ENCODE peak calls at places on chromosomes 6 and 20, in seven cellular contexts. One of them, this sample, is unnamed.

GRCh38 chr6:56091159-56091869 is 156.1 kb downstream of the COL21A1 start:
- DNase-seq in hepatic stellate cell: peak; percentile 4
- DNase-seq in GM10248: no peak
- DNase-seq in SW 1271: no peak
- DNase-seq in EL: peak; percentile 56
- DNase-seq in Right ventricle myocardium superior: no peak
- DNase-seq in NAMALWA: no peak
- DNase-seq in this sample: no peak

GRCh38 chr6:80641591-80641990 is 535.1 kb downstream of the BCKDHB start:
- DNase-seq in SW 1271: no peak
- DNase-seq in Right ventricle myocardium superior: no peak
- DNase-seq in hepatic stellate cell: no peak
- DNase-seq in GM10248: no peak
- DNase-seq in NAMALWA: no peak
- DNase-seq in EL: peak; percentile 50
- DNase-seq in this sample: no peak

GRCh38 chr20:45347936-45348809 is at the start of gene SDC4:
- DNase-seq in SW 1271: no peak
- DNase-seq in hepatic stellate cell: peak; percentile 81
- DNase-seq in EL: peak; percentile 80
- DNase-seq in NAMALWA: no peak
- DNase-seq in GM10248: peak; percentile 43
- DNase-seq in Right ventricle myocardium superior: peak; percentile 79
- DNase-seq in this sample: peak; percentile 33

GRCh38 chr20:15396900-15397299 is 1059.5 kb upstream of the FLRT3 start:
- DNase-seq in SW 1271: no peak
- DNase-seq in GM10248: no peak
- DNase-seq in NAMALWA: no peak
- DNase-seq in hepatic stellate cell: no peak
- DNase-seq in Right ventricle myocardium superior: no peak
- DNase-seq in EL: no peak
- DNase-seq in this sample: no peak

GRCh38 chr6:89940225-89941027 is 46.2 kb downstream of the GJA10 start:
- DNase-seq in EL: peak; percentile 76
- DNase-seq in Right ventricle myocardium superior: peak; percentile 63
- DNase-seq in GM10248: peak; percentile 75
- DNase-seq in NAMALWA: peak; percentile 73
- DNase-seq in SW 1271: peak; percentile 12
- DNase-seq in hepatic stellate cell: peak; percentile 80
- DNase-seq in this sample: peak; percentile 69

GRCh38 chr6:44738652-44739141 is 351.2 kb downstream of the CDC5L start:
- DNase-seq in EL: peak; percentile 69
- DNase-seq in GM10248: peak; percentile 32
- DNase-seq in SW 1271: no peak
- DNase-seq in NAMALWA: no peak
- DNase-seq in hepatic stellate cell: no peak
- DNase-seq in Right ventricle myocardium superior: no peak
- DNase-seq in this sample: no peak

GRCh38 chr6:128129679-128130078 is 228.8 kb upstream of the THEMIS start:
- DNase-seq in SW 1271: no peak
- DNase-seq in hepatic stellate cell: no peak
- DNase-seq in GM10248: no peak
- DNase-seq in NAMALWA: no peak
- DNase-seq in EL: no peak
- DNase-seq in Right ventricle myocardium superior: no peak
- DNase-seq in this sample: no peak

GRCh38 chr6:149318581-149319286 is 1.2 kb downstream of the TAB2 start:
- DNase-seq in EL: peak; percentile 46
- DNase-seq in hepatic stellate cell: no peak
- DNase-seq in NAMALWA: peak; percentile 68
- DNase-seq in GM10248: peak; percentile 26
- DNase-seq in Right ventricle myocardium superior: no peak
- DNase-seq in SW 1271: no peak
- DNase-seq in this sample: no peak

GRCh38 chr20:38725959-38726848 is 1.9 kb downstream of the SLC32A1 start:
- DNase-seq in EL: peak; percentile 46
- DNase-seq in Right ventricle myocardium superior: peak; percentile 42
- DNase-seq in GM10248: peak; percentile 67
- DNase-seq in SW 1271: no peak
- DNase-seq in NAMALWA: peak; percentile 66
- DNase-seq in hepatic stellate cell: peak; percentile 53
- DNase-seq in this sample: no peak

GRCh38 chr6:1797801-1798200 is 188.1 kb downstream of the FOXC1 start:
- DNase-seq in SW 1271: no peak
- DNase-seq in EL: peak; percentile 45
- DNase-seq in Right ventricle myocardium superior: no peak
- DNase-seq in hepatic stellate cell: no peak
- DNase-seq in GM10248: no peak
- DNase-seq in NAMALWA: no peak
- DNase-seq in this sample: no peak

GRCh38 chr6:48474764-48475674 is 364.0 kb upstream of the PTCHD4 start:
- DNase-seq in GM10248: no peak
- DNase-seq in EL: no peak
- DNase-seq in Right ventricle myocardium superior: no peak
- DNase-seq in hepatic stellate cell: no peak
- DNase-seq in NAMALWA: no peak
- DNase-seq in SW 1271: no peak
- DNase-seq in this sample: no peak

GRCh38 chr20:64053841-64054661 is 4.6 kb upstream of the SOX18 start:
- DNase-seq in hepatic stellate cell: peak; percentile 83
- DNase-seq in Right ventricle myocardium superior: peak; percentile 82
- DNase-seq in NAMALWA: peak; percentile 50
- DNase-seq in SW 1271: no peak
- DNase-seq in GM10248: peak; percentile 62
- DNase-seq in EL: no peak
- DNase-seq in this sample: no peak

GRCh38 chr6:106609699-106610098 is 19.6 kb downstream of the RTN4IP1 start:
- DNase-seq in NAMALWA: peak; percentile 66
- DNase-seq in hepatic stellate cell: no peak
- DNase-seq in GM10248: no peak
- DNase-seq in Right ventricle myocardium superior: no peak
- DNase-seq in SW 1271: no peak
- DNase-seq in EL: no peak
- DNase-seq in this sample: no peak

GRCh38 chr20:56014998-56015397 is 9.7 kb upstream of the CBLN4 start:
- DNase-seq in SW 1271: no peak
- DNase-seq in NAMALWA: no peak
- DNase-seq in EL: no peak
- DNase-seq in GM10248: no peak
- DNase-seq in Right ventricle myocardium superior: no peak
- DNase-seq in hepatic stellate cell: no peak
- DNase-seq in this sample: no peak

GRCh38 chr20:7728373-7728772 is 211.9 kb downstream of the HAO1 start:
- DNase-seq in EL: no peak
- DNase-seq in NAMALWA: no peak
- DNase-seq in hepatic stellate cell: no peak
- DNase-seq in Right ventricle myocardium superior: no peak
- DNase-seq in GM10248: no peak
- DNase-seq in SW 1271: no peak
- DNase-seq in this sample: no peak

GRCh38 chr20:21272279-21272678 is 30.9 kb upstream of the XRN2 start:
- DNase-seq in Right ventricle myocardium superior: no peak
- DNase-seq in hepatic stellate cell: no peak
- DNase-seq in SW 1271: no peak
- DNase-seq in NAMALWA: no peak
- DNase-seq in EL: peak; percentile 9
- DNase-seq in GM10248: no peak
- DNase-seq in this sample: no peak

GRCh38 chr6:168951224-168951616 is 302.4 kb downstream of the THBS2 start:
- DNase-seq in EL: no peak
- DNase-seq in Right ventricle myocardium superior: no peak
- DNase-seq in GM10248: no peak
- DNase-seq in hepatic stellate cell: no peak
- DNase-seq in NAMALWA: no peak
- DNase-seq in SW 1271: no peak
- DNase-seq in this sample: no peak

GRCh38 chr20:10949930-10950783 is 276.4 kb upstream of the JAG1 start:
- DNase-seq in GM10248: no peak
- DNase-seq in EL: no peak
- DNase-seq in hepatic stellate cell: no peak
- DNase-seq in SW 1271: no peak
- DNase-seq in NAMALWA: no peak
- DNase-seq in Right ventricle myocardium superior: no peak
- DNase-seq in this sample: no peak

GRCh38 chr20:2604506-2604835 is 48.0 kb upstream of the NOP56 start:
- DNase-seq in hepatic stellate cell: no peak
- DNase-seq in Right ventricle myocardium superior: no peak
- DNase-seq in NAMALWA: no peak
- DNase-seq in EL: no peak
- DNase-seq in GM10248: no peak
- DNase-seq in SW 1271: no peak
- DNase-seq in this sample: no peak

GRCh38 chr6:106510090-106510970 is 119.0 kb downstream of the RTN4IP1 start:
- DNase-seq in EL: peak; percentile 51
- DNase-seq in GM10248: peak; percentile 67
- DNase-seq in hepatic stellate cell: peak; percentile 26
- DNase-seq in NAMALWA: peak; percentile 94
- DNase-seq in SW 1271: no peak
- DNase-seq in Right ventricle myocardium superior: peak; percentile 74
- DNase-seq in this sample: peak; percentile 47

GRCh38 chr6:164106345-164106769 is 691.8 kb downstream of the QKI start:
- DNase-seq in NAMALWA: peak; percentile 39
- DNase-seq in EL: peak; percentile 59
- DNase-seq in GM10248: peak; percentile 41
- DNase-seq in hepatic stellate cell: peak; percentile 26
- DNase-seq in Right ventricle myocardium superior: peak; percentile 81
- DNase-seq in SW 1271: no peak
- DNase-seq in this sample: no peak

GRCh38 chr6:98957440-98957839 is 9.7 kb upstream of the FBXL4 start:
- DNase-seq in EL: peak; percentile 90
- DNase-seq in NAMALWA: no peak
- DNase-seq in SW 1271: no peak
- DNase-seq in GM10248: no peak
- DNase-seq in hepatic stellate cell: no peak
- DNase-seq in Right ventricle myocardium superior: no peak
- DNase-seq in this sample: no peak

GRCh38 chr6:124869412-124869811 is 92.8 kb upstream of the RNF217 start:
- DNase-seq in hepatic stellate cell: no peak
- DNase-seq in GM10248: no peak
- DNase-seq in EL: no peak
- DNase-seq in SW 1271: no peak
- DNase-seq in Right ventricle myocardium superior: no peak
- DNase-seq in NAMALWA: no peak
- DNase-seq in this sample: no peak

GRCh38 chr6:155201461-155202226 is 62.2 kb upstream of the CLDN20 start:
- DNase-seq in SW 1271: no peak
- DNase-seq in Right ventricle myocardium superior: no peak
- DNase-seq in EL: peak; percentile 93
- DNase-seq in hepatic stellate cell: peak; percentile 65
- DNase-seq in GM10248: no peak
- DNase-seq in NAMALWA: no peak
- DNase-seq in this sample: no peak

GRCh38 chr6:83590413-83590812 is 78.1 kb downstream of the PRSS35 start:
- DNase-seq in SW 1271: no peak
- DNase-seq in NAMALWA: no peak
- DNase-seq in Right ventricle myocardium superior: no peak
- DNase-seq in GM10248: no peak
- DNase-seq in hepatic stellate cell: no peak
- DNase-seq in EL: no peak
- DNase-seq in this sample: no peak

GRCh38 chr6:48429021-48429420 is 318.0 kb upstream of the PTCHD4 start:
- DNase-seq in SW 1271: no peak
- DNase-seq in Right ventricle myocardium superior: no peak
- DNase-seq in hepatic stellate cell: no peak
- DNase-seq in GM10248: no peak
- DNase-seq in NAMALWA: no peak
- DNase-seq in EL: no peak
- DNase-seq in this sample: no peak

GRCh38 chr20:37192137-37192854 is 12.9 kb upstream of the MROH8 start:
- DNase-seq in GM10248: peak; percentile 79
- DNase-seq in EL: peak; percentile 83
- DNase-seq in Right ventricle myocardium superior: peak; percentile 93
- DNase-seq in NAMALWA: peak; percentile 84
- DNase-seq in hepatic stellate cell: peak; percentile 84
- DNase-seq in SW 1271: peak; percentile 39
- DNase-seq in this sample: peak; percentile 65

This sample was measured in CD4-positive, alpha-beta T cell.